ENCODE peak calls at places on chromosomes 2 and 18, in seven cellular contexts. H is spleen; J is astrocyte; B is GM23248; U is aorta; K is left ventricle myocardium inferior; F is CD4-positive, alpha-beta memory T cell. Z is an unnamed sample.
A peak's percentile ranks its signal among the peaks of the same experiment; 100 is the strongest.

GRCh38 chr2:55092439-55092838 is 42.2 kb upstream of the RTN4 start:
- DNase-seq in J (no peak), H (no peak), U (no peak), F (peak; percentile 2), K (no peak), B (no peak), Z (no peak)

GRCh38 chr18:6427281-6427680 is 12.6 kb upstream of the L3MBTL4 start:
- DNase-seq in F (no peak), B (no peak), H (no peak), J (no peak), K (no peak), U (no peak), Z (no peak)

GRCh38 chr2:170739048-170739447 is 23.9 kb downstream of the SP5 start:
- DNase-seq in F (no peak), B (peak; percentile 95), U (no peak), H (no peak), J (peak; percentile 96), K (no peak), Z (peak; percentile 83)

GRCh38 chr2:221649045-221649444 is 76.9 kb upstream of the EPHA4 start:
- DNase-seq in H (no peak), U (peak; percentile 79), B (peak; percentile 7), J (peak; percentile 42), F (no peak), K (peak; percentile 18), Z (no peak)

GRCh38 chr2:17148298-17149228 is 369.7 kb downstream of the RAD51AP2 start:
- DNase-seq in J (no peak), B (peak; percentile 36), H (no peak), F (no peak), K (no peak), U (no peak), Z (peak; percentile 55)

GRCh38 chr2:215764441-215765048 is 248.8 kb downstream of the MREG start:
- DNase-seq in B (peak; percentile 75), K (no peak), U (no peak), F (no peak), J (peak; percentile 89), H (no peak), Z (no peak)

GRCh38 chr2:195445639-195446038 is 211.4 kb upstream of the SLC39A10 start:
- DNase-seq in H (no peak), F (no peak), B (peak; percentile 13), U (no peak), K (no peak), J (no peak), Z (no peak)

GRCh38 chr2:75592028-75592427 is 31.3 kb upstream of the EVA1A start:
- DNase-seq in J (peak; percentile 86), K (no peak), B (peak; percentile 91), F (no peak), U (no peak), H (no peak), Z (peak; percentile 38)

GRCh38 chr2:202780514-202781021 is 91.0 kb downstream of the ICA1L start:
- DNase-seq in J (peak; percentile 88), B (peak; percentile 81), F (no peak), H (no peak), K (no peak), U (no peak), Z (no peak)

GRCh38 chr2:222754324-222754723 is 82.9 kb downstream of the MOGAT1 start:
- DNase-seq in K (no peak), U (no peak), F (no peak), J (no peak), H (no peak), B (no peak), Z (no peak)

GRCh38 chr2:20094955-20095354 is 43.5 kb upstream of the LAPTM4A start:
- DNase-seq in U (no peak), J (no peak), K (no peak), B (peak; percentile 34), F (no peak), H (no peak), Z (no peak)

GRCh38 chr2:28648671-28649395 is 102.8 kb upstream of the PPP1CB start:
- DNase-seq in U (peak; percentile 38), B (no peak), F (no peak), K (no peak), J (no peak), H (no peak), Z (no peak)

GRCh38 chr2:30029804-30030203 is 108.4 kb upstream of the ALK start:
- DNase-seq in F (no peak), B (no peak), H (no peak), K (no peak), J (no peak), U (no peak), Z (no peak)

GRCh38 chr2:156890498-156891148 is 366.9 kb upstream of the GALNT5 start:
- DNase-seq in B (no peak), F (no peak), U (no peak), H (no peak), K (no peak), J (no peak), Z (peak; percentile 41)

GRCh38 chr2:43326116-43326825 is 99.9 kb upstream of the ZFP36L2 start:
- DNase-seq in H (no peak), U (no peak), F (no peak), B (no peak), K (no peak), J (no peak), Z (no peak)

GRCh38 chr18:9130806-9131205 is 5.8 kb upstream of the ANKRD12 start:
- DNase-seq in F (no peak), H (no peak), J (no peak), B (peak; percentile 70), K (no peak), U (no peak), Z (peak; percentile 21)

GRCh38 chr2:89837962-89838625 is 1146.6 kb downstream of the RPIA start:
- DNase-seq in B (no peak), U (no peak), H (no peak), K (no peak), J (no peak), F (no peak), Z (no peak)

GRCh38 chr2:207543272-207543671 is 13.5 kb downstream of the CREB1 start:
- DNase-seq in B (no peak), J (no peak), K (no peak), U (no peak), F (no peak), H (no peak), Z (no peak)
- H3K27ac ChIP-seq in B (no peak overlapping the region), J (no peak overlapping the region), K (no peak overlapping the region), U (no peak overlapping the region), F (no peak overlapping the region), H (no peak overlapping the region), Z (peak overlapping the region; percentile 9)

GRCh38 chr2:128280901-128281321 is 37.8 kb downstream of the HS6ST1 start:
- DNase-seq in B (no peak), J (no peak), F (no peak), U (peak; percentile 65), H (peak; percentile 81), K (peak; percentile 40), Z (no peak)

GRCh38 chr2:128277961-128278681 is 40.5 kb downstream of the HS6ST1 start:
- DNase-seq in K (no peak), B (no peak), F (no peak), H (peak; percentile 71), U (peak; percentile 67), J (no peak), Z (no peak)

GRCh38 chr2:128276878-128277675 is 41.6 kb downstream of the HS6ST1 start:
- DNase-seq in J (peak; percentile 70), H (peak; percentile 58), K (no peak), F (no peak), B (no peak), U (peak; percentile 61), Z (no peak)

GRCh38 chr2:128279786-128280701 is 38.6 kb downstream of the HS6ST1 start:
- DNase-seq in B (no peak), J (no peak), U (peak; percentile 70), K (peak; percentile 26), H (peak; percentile 84), F (no peak), Z (no peak)

DNA sequence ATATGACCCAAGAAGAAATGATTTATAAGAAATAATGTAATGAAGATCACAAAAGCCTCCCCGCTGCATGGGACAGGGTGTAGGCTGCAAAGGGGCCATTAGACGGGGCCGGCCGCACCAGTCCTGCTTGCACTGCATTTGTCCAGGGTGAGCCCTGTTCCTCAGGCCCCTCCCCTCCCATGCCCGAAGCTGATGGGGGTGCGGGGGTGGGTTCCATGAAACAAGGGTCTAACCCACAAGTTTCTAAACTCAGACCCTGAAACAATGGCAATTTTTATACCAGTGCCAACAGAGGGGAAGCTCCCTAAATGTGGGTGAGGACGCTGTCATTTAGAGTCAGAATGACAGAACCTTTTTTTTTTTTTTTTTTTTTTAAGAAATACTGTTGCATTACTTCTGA is 39.7 kb downstream of the HS6ST1 start:
- DNase-seq in F (no peak), H (peak; percentile 66), J (no peak), U (peak; percentile 54), B (no peak), K (no peak), Z (no peak)
- H3K27ac ChIP-seq in F (no peak overlapping the region), H (no peak overlapping the region), J (no peak overlapping the region), U (no peak overlapping the region), B (no peak overlapping the region), K (no peak overlapping the region), Z (no peak overlapping the region)

GRCh38 chr2:234368861-234369261 is 128.0 kb downstream of the ARL4C start:
- DNase-seq in U (no peak), F (peak; percentile 31), J (peak; percentile 23), K (no peak), H (no peak), B (peak; percentile 64), Z (no peak)
- H3K27ac ChIP-seq in U (no peak overlapping the region), F (peak overlapping the region; percentile 33), J (no peak overlapping the region), K (no peak overlapping the region), H (no peak overlapping the region), B (no peak overlapping the region), Z (no peak overlapping the region)

GRCh38 chr2:175855794-175856453 is 146.1 kb downstream of the LNPK start:
- DNase-seq in H (no peak), F (no peak), K (peak; percentile 48), J (peak; percentile 53), B (peak; percentile 86), U (peak; percentile 81), Z (no peak)
- H3K27ac ChIP-seq in H (no peak overlapping the region), F (no peak overlapping the region), K (peak overlapping the region; percentile 85), J (no peak overlapping the region), B (peak overlapping the region; percentile 56), U (peak overlapping the region; percentile 96), Z (peak overlapping the region; percentile 92)

DNA sequence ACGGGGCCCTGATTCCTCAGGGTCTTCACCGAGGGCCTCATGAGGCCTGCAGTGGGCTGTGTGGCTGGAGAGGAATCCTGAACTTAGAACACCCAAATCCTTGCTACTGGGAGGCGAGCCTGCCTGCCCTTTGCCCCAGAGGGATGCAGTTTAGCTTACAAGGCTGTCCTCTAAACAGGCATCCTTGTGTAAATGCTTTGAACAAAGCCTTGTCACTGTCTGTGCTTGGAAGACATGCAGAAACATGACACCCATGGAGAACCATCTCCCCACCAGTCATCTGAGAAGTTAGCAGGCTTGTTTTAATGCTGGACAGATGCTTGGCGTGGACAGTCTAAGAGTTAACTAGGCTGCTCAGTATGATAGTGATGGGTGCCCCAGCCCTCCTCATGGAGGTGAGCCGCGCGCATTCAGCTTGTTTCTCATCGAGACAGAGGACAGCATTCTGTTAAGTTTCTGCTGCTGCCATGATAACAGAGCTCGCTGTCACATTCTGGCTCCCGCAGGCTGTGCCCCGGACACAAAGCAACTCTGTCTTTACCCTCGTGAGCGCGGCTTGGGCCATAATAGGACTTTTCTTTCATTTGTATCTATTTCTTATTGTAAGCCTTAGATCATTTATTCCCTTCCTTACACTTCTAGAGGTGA is 42.8 kb downstream of the ADI1 start:
- DNase-seq in B (no peak), H (peak; percentile 32), F (no peak), U (peak; percentile 64), K (no peak), J (peak; percentile 17), Z (no peak)
- H3K27ac ChIP-seq in B (no peak overlapping the region), H (no peak overlapping the region), F (no peak overlapping the region), U (peak overlapping the region; percentile 10), K (peak overlapping the region; percentile 19), J (no peak overlapping the region), Z (peak overlapping the region; percentile 35)

GRCh38 chr2:71538241-71538640 is 84.9 kb downstream of the DYSF start:
- DNase-seq in K (no peak), J (no peak), F (no peak), U (no peak), B (no peak), H (no peak), Z (no peak)
- H3K27ac ChIP-seq in K (no peak overlapping the region), J (no peak overlapping the region), F (no peak overlapping the region), U (no peak overlapping the region), B (no peak overlapping the region), H (no peak overlapping the region), Z (no peak overlapping the region)

Z was measured in cardiac muscle cell.